ENCODE peak calls at places on chromosome 2, in seven cellular contexts. Z is body of pancreas, P is AG09309, W is astrocyte of the cerebellum, J is MCF 10A, N is Calu3, K is hepatocyte. X is an unnamed sample.

GRCh38 chr2:222319576-222320440 is 21.0 kb upstream of the PAX3 start:
- DNase-seq in Z (peak), P (no peak), W (no peak), J (peak), N (peak), K (peak), X (peak)

GRCh38 chr2:4464607-4465006 is 761.2 kb downstream of the DCDC2C start:
- DNase-seq in Z (no peak), P (no peak), W (no peak), J (no peak), N (no peak), K (no peak), X (no peak)

GRCh38 chr2:128554151-128554769 is 235.6 kb upstream of the HS6ST1 start:
- DNase-seq in Z (no peak), P (no peak), W (no peak), J (no peak), N (no peak), K (no peak), X (no peak)

GRCh38 chr2:20595439-20596192 is 55.3 kb downstream of the HS1BP3 start:
- DNase-seq in Z (no peak), P (no peak), W (peak), J (peak), N (no peak), K (no peak), X (no peak)

GRCh38 chr2:218839893-218840292 is 8.3 kb upstream of the PRKAG3 start:
- DNase-seq in Z (no peak), P (no peak), W (no peak), J (no peak), N (no peak), K (no peak), X (no peak)

GRCh38 chr2:232365621-232366321 is 12.8 kb upstream of the ALPP start:
- DNase-seq in Z (no peak), P (no peak), W (no peak), J (peak), N (peak), K (peak), X (peak)

GRCh38 chr2:178522950-178523595 is 42.8 kb downstream of the PLEKHA3 start:
- DNase-seq in Z (peak), P (peak), W (peak), J (peak), N (peak), K (peak), X (peak)

GRCh38 chr2:161044095-161044874 is 115.9 kb upstream of the TANK start:
- DNase-seq in Z (no peak), P (no peak), W (no peak), J (no peak), N (no peak), K (no peak), X (no peak)

GRCh38 chr2:235990344-235990743 is 177.8 kb downstream of the GBX2 start:
- DNase-seq in Z (no peak), P (no peak), W (no peak), J (no peak), N (no peak), K (no peak), X (no peak)

GRCh38 chr2:223599646-223600009 is 2.5 kb downstream of the SCG2 start:
- DNase-seq in Z (no peak), P (no peak), W (no peak), J (no peak), N (no peak), K (no peak), X (no peak)

GRCh38 chr2:71602581-71602980 is 149.2 kb downstream of the DYSF start:
- DNase-seq in Z (no peak), P (no peak), W (no peak), J (no peak), N (no peak), K (no peak), X (no peak)

GRCh38 chr2:15874311-15874710 is 66.0 kb upstream of the MYCN start:
- DNase-seq in Z (no peak), P (no peak), W (no peak), J (no peak), N (no peak), K (no peak), X (no peak)

GRCh38 chr2:113124181-113124961 is 3.0 kb upstream of the IL1RN start:
- DNase-seq in Z (no peak), P (no peak), W (peak), J (peak), N (peak), K (no peak), X (no peak)

GRCh38 chr2:144659731-144660275 is 139.9 kb upstream of the ZEB2 start:
- DNase-seq in Z (no peak), P (peak), W (peak), J (peak), N (no peak), K (no peak), X (no peak)

DNA sequence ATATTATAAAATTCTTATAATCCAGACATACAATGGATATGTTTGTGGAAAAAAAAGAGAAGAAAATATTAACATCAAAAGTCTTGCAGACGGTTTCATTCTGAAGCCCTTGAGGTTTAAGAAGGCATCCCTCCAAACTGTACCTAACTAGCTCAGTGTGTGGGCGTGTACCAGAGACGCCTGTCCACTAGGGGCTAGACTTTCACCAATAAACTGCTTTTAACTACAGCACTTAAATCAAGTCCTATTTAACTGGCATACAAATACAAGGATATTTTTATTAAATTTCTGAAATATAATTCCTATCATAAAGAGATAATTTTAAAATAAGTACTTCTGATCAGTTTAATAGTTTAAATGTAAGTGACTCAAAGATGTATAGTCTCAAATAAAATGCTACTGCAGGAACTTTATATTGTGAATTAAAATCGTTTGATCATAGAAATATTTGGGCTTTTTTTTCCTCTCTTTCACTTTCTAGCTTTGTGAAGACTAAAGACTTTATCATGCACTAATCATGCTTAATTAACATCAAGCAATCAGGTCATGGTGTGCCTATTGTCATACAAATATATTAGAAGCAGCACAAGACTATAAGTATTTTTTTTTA is 437.7 kb downstream of the SATB2 start:
- DNase-seq in Z (no peak), P (peak), W (peak), J (peak), N (peak), K (peak), X (no peak)
- TF ChIP-seq CTCF in Z (no peak), P (peak), W (peak), J (peak), N (peak), K (peak), X (peak)

GRCh38 chr2:34980689-34981088 is 1374.9 kb upstream of the CRIM1 start:
- DNase-seq in Z (no peak), P (no peak), W (no peak), J (no peak), N (no peak), K (no peak), X (no peak)

DNA sequence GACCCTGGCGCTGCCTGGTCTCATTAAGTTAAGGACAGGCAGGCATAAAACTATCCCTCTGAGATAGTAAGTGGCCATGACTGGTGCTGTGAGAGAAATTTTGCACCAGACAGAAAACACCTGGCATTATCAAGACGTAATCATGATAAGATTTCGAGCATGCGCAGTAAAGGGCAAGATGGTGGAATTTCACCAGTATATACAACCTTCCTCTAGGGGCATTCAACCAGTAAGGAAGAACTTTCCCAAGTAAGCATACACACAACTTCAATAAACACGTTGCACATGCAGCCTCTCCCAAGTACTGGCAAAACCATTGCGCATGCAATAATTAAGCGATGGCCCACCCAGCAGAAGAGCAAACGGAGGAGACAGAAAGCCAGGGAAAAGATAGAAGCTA is 1376.4 kb upstream of the CRIM1 start:
- DNase-seq in Z (no peak), P (no peak), W (no peak), J (no peak), N (no peak), K (no peak), X (no peak)
- TF ChIP-seq CTCF in Z (no peak), P (no peak), W (no peak), J (no peak), N (no peak), K (no peak), X (peak)

DNA sequence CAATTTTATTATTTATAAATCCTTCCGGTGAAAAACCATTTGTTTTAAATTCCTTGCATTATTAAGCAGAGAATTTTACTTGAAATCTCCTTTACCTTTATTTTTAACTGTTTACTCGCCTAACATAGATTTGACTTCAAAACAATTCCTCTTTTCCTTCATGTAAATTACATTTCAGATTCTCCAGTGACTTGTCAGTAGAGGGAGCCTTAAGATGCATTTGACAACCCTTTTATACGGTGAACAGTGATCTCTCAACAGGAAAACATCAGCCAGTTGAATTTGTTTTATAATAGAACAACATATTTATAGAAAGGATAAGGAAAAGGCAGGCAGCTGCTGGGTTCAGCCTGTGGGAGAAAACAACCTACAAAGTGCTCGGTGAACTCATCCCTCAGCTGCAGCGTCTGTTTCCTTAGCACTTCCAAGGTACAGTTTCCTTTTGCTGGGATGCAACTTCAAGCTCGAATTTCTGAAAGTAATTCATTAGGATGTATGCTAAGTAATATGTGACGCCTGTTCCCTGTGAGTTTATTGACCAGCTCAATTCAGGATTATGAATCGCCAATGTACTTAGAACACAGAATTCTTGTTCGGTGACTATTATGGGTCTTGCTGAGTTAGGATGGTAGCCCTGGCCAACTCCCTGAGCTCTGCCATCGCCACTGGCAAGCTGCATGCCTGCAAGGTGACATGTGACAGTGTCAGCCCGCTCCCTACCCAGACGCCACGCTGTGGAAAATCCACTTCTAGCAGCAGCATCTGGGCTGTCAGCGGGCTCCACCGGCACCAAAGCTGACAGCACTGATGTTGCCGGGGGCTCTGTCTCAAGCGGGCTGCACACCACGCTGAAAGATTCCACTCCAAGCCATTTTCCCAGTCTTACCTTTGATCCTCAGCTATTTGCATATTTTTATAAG is 100.9 kb downstream of the MYT1L start:
- DNase-seq in Z (peak), P (no peak), W (no peak), J (no peak), N (no peak), K (no peak), X (no peak)
- TF ChIP-seq CTCF in Z (no peak), P (no peak), W (no peak), J (peak), N (no peak), K (peak), X (peak)

GRCh38 chr2:106638043-106638442 is 150.9 kb downstream of the CD8B2 start:
- DNase-seq in Z (no peak), P (no peak), W (no peak), J (no peak), N (no peak), K (peak), X (no peak)
- TF ChIP-seq CTCF in Z (peak), P (peak), W (no peak), J (peak), N (peak), K (peak), X (peak)

GRCh38 chr2:207338220-207338607 is 172.5 kb upstream of the KLF7 start:
- DNase-seq in Z (no peak), P (no peak), W (no peak), J (no peak), N (no peak), K (no peak), X (no peak)

GRCh38 chr2:207337234-207338219 is 171.8 kb upstream of the KLF7 start:
- DNase-seq in Z (no peak), P (no peak), W (no peak), J (peak), N (no peak), K (peak), X (no peak)

GRCh38 chr2:207338610-207339009 is 172.9 kb upstream of the KLF7 start:
- DNase-seq in Z (no peak), P (no peak), W (no peak), J (no peak), N (no peak), K (no peak), X (no peak)

GRCh38 chr2:207341114-207341750 is 175.5 kb upstream of the KLF7 start:
- DNase-seq in Z (no peak), P (no peak), W (no peak), J (no peak), N (no peak), K (no peak), X (no peak)

GRCh38 chr2:207341816-207342215 is 176.1 kb upstream of the KLF7 start:
- DNase-seq in Z (no peak), P (no peak), W (no peak), J (peak), N (no peak), K (no peak), X (no peak)
- TF ChIP-seq CTCF in Z (no peak), P (no peak), W (no peak), J (no peak), N (no peak), K (peak), X (no peak)

GRCh38 chr2:194545978-194546377 is 1111.0 kb upstream of the SLC39A10 start:
- DNase-seq in Z (no peak), P (no peak), W (no peak), J (peak), N (no peak), K (no peak), X (no peak)
- TF ChIP-seq CTCF in Z (no peak), P (no peak), W (no peak), J (peak), N (peak), K (peak), X (peak)

GRCh38 chr2:66497706-66498596 is 63.0 kb downstream of the MEIS1 start:
- DNase-seq in Z (no peak), P (no peak), W (no peak), J (peak), N (no peak), K (no peak), X (no peak)

GRCh38 chr2:66494708-66495107 is 59.8 kb downstream of the MEIS1 start:
- DNase-seq in Z (peak), P (peak), W (peak), J (peak), N (peak), K (no peak), X (no peak)

GRCh38 chr2:66498597-66498910 is 63.6 kb downstream of the MEIS1 start:
- DNase-seq in Z (no peak), P (no peak), W (no peak), J (no peak), N (no peak), K (no peak), X (no peak)

GRCh38 chr2:66496680-66497420 is 61.9 kb downstream of the MEIS1 start:
- DNase-seq in Z (no peak), P (no peak), W (no peak), J (peak), N (no peak), K (no peak), X (no peak)

DNA sequence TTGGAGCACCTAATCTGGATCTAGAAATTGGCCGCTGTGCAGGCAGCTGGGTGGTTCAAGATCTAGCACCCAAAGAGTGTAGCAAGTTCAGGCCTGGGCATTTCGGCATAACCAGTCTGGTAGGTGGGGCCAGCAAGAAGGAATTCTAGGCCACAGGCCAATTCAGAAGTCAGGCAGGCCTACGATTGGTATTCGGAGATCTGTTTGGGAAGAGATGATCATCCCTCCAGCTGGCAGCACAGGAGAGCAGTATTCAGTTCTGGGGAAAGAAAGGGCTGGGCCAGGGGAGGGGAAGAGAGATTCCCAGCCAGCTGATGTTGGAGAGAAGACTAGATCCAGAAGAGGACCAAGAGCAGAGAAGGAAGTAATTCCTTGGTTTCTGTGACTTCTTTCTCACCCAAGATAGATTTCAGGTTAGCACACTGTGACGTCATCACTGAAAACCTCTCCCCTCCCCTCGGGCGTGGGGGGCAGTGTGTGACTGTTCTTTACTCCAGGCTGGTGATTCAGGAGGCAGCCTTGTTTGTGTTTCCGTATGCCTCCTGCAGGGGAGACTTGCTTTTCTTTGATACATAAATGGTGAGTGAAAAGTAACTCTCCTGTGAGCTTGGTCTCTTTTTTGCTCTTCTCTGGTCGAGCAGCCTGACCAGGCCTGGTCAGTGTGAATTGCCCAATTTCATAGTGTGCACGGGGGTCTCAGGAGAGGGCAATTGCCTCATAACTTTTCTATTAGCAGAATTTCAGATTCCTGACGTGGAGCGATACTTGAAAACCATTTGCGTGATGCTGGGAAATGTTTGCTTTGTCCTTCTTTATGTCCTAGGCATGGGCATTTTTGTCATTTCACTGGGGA is 61.1 kb downstream of the MEIS1 start:
- DNase-seq in Z (peak), P (peak), W (peak), J (peak), N (peak), K (peak), X (no peak)
- TF ChIP-seq CTCF in Z (no peak), P (peak), W (peak), J (peak), N (no peak), K (peak), X (no peak)

X was measured in neural crest cell.